ENCODE peak calls at places on chromosomes 5 and 9, in six cellular contexts. Z, A, P, U, E and F are unnamed samples.

GRCh38 chr5:36301858-36302603 is at the start of gene RANBP3L:
- DNase-seq in Z (no peak), A (no peak), P (no peak), U (no peak), E (no peak), F (no peak)

GRCh38 chr5:112419050-112419595 is at the start of gene EPB41L4A:
- DNase-seq in Z (peak), A (no peak), P (no peak), U (no peak), E (no peak), F (peak)

GRCh38 chr5:151022511-151023018 is 2.2 kb downstream of the GPX3 start:
- DNase-seq in Z (no peak), A (no peak), P (no peak), U (no peak), E (no peak), F (no peak)

GRCh38 chr9:96420468-96421219 is 2.5 kb upstream of the ZNF367 start:
- DNase-seq in Z (no peak), A (no peak), P (no peak), U (peak), E (no peak), F (no peak)

GRCh38 chr5:65721050-65721774 is 697 bp downstream of the SGTB start:
- DNase-seq in Z (peak), A (no peak), P (peak), U (no peak), E (no peak), F (peak)

GRCh38 chr9:108049026-108049591 is 559.5 kb upstream of the KLF4 start:
- DNase-seq in Z (no peak), A (no peak), P (no peak), U (no peak), E (no peak), F (no peak)

GRCh38 chr5:113652161-113652560 is 138.7 kb downstream of the YTHDC2 start:
- DNase-seq in Z (no peak), A (no peak), P (no peak), U (no peak), E (no peak), F (no peak)

GRCh38 chr9:93092171-93092991 is 3.6 kb upstream of the CARD19 start:
- DNase-seq in Z (peak), A (no peak), P (no peak), U (no peak), E (no peak), F (no peak)

GRCh38 chr5:5658226-5658625 is 235.7 kb downstream of the ICE1 start:
- DNase-seq in Z (no peak), A (no peak), P (no peak), U (no peak), E (no peak), F (no peak)